ENCODE peak calls at places on chromosomes 3 and 15, in eight cellular contexts. B is mesendoderm, F is H9, K is A549, V is H1, U is GM23338, I is fibroblast of lung, X is MM.1S. M is an unnamed sample.

GRCh38 chr15:92907880-92908279 is 7.8 kb downstream of the CHD2 start:
- DNase-seq in B (no peak), F (no peak), K (no peak), V (no peak), U (no peak), I (peak; percentile 66), X (no peak), M (no peak)

GRCh38 chr3:50675179-50676030 is 678 bp downstream of the DOCK3 start:
- DNase-seq in B (peak; percentile 36), F (peak; percentile 71), K (no peak), V (no peak), U (peak; percentile 80), I (no peak), X (peak; percentile 36), M (no peak)

GRCh38 chr3:22730701-22731100 is 472.4 kb upstream of the UBE2E2 start:
- DNase-seq in B (no peak), F (no peak), K (no peak), V (no peak), U (no peak), I (no peak), X (no peak), M (no peak)

GRCh38 chr3:123876858-123877257 is 7.3 kb downstream of the MYLK start:
- DNase-seq in B (peak; percentile 18), F (no peak), K (no peak), V (no peak), U (peak; percentile 39), I (no peak), X (no peak), M (no peak)

GRCh38 chr3:123442125-123442524 is 6.8 kb downstream of the ADCY5 start:
- DNase-seq in B (no peak), F (no peak), K (no peak), V (no peak), U (no peak), I (no peak), X (no peak), M (no peak)

GRCh38 chr3:107430214-107431047 is 53.2 kb downstream of the CCDC54 start:
- DNase-seq in B (peak; percentile 47), F (peak; percentile 41), K (no peak), V (no peak), U (peak; percentile 18), I (peak; percentile 61), X (peak; percentile 12), M (peak; percentile 74)

GRCh38 chr3:194782767-194783404 is 97.2 kb downstream of the FAM43A start:
- DNase-seq in B (no peak), F (no peak), K (no peak), V (no peak), U (no peak), I (no peak), X (no peak), M (no peak)

GRCh38 chr3:163556804-163557203 is 1521.5 kb downstream of the SI start:
- DNase-seq in B (no peak), F (no peak), K (no peak), V (no peak), U (no peak), I (no peak), X (no peak), M (no peak)

GRCh38 chr15:58919232-58919631 is 14.2 kb downstream of the SLTM start:
- DNase-seq in B (no peak), F (no peak), K (no peak), V (no peak), U (no peak), I (no peak), X (no peak), M (no peak)

GRCh38 chr3:186209810-186210752 is 101.2 kb upstream of the ETV5 start:
- DNase-seq in B (peak; percentile 84), F (peak; percentile 47), K (no peak), V (no peak), U (peak; percentile 43), I (peak; percentile 89), X (no peak), M (no peak)

GRCh38 chr3:119346076-119346496 is 51.9 kb downstream of the ARHGAP31 start:
- DNase-seq in B (peak; percentile 33), F (no peak), K (no peak), V (no peak), U (no peak), I (peak; percentile 49), X (no peak), M (no peak)

GRCh38 chr3:85475346-85475745 is 516.6 kb downstream of the CADM2 start:
- DNase-seq in B (no peak), F (no peak), K (no peak), V (no peak), U (no peak), I (no peak), X (no peak), M (no peak)

GRCh38 chr3:52480768-52481715 is 14.1 kb upstream of the STAB1 start:
- DNase-seq in B (no peak), F (peak; percentile 20), K (no peak), V (no peak), U (no peak), I (no peak), X (no peak), M (no peak)

GRCh38 chr3:53721187-53721946 is 124.9 kb downstream of the CHDH start:
- DNase-seq in B (peak; percentile 45), F (peak; percentile 52), K (no peak), V (no peak), U (peak; percentile 43), I (no peak), X (no peak), M (no peak)

GRCh38 chr3:169362872-169363271 is 300.6 kb downstream of the MECOM start:
- DNase-seq in B (no peak), F (no peak), K (no peak), V (no peak), U (no peak), I (peak; percentile 15), X (no peak), M (no peak)

GRCh38 chr15:69524850-69525249 is 72.2 kb downstream of the RPLP1 start:
- DNase-seq in B (no peak), F (no peak), K (no peak), V (no peak), U (no peak), I (no peak), X (no peak), M (no peak)

GRCh38 chr3:146100825-146101444 is 60.0 kb downstream of the PLOD2 start:
- DNase-seq in B (no peak), F (no peak), K (no peak), V (no peak), U (no peak), I (no peak), X (peak; percentile 22), M (no peak)

GRCh38 chr3:66620185-66620803 is 119.5 kb upstream of the LRIG1 start:
- DNase-seq in B (no peak), F (no peak), K (no peak), V (no peak), U (peak; percentile 19), I (no peak), X (no peak), M (no peak)

GRCh38 chr15:100229181-100230163 is 112.3 kb downstream of the ADAMTS17 start:
- DNase-seq in B (no peak), F (no peak), K (no peak), V (no peak), U (no peak), I (no peak), X (no peak), M (no peak)

GRCh38 chr3:45381168-45381852 is 7.1 kb upstream of the LARS2 start:
- DNase-seq in B (peak; percentile 4), F (no peak), K (no peak), V (no peak), U (peak; percentile 17), I (no peak), X (peak; percentile 75), M (no peak)

GRCh38 chr15:27993996-27994775 is 104.9 kb downstream of the OCA2 start:
- DNase-seq in B (no peak), F (no peak), K (no peak), V (no peak), U (no peak), I (no peak), X (no peak), M (no peak)

GRCh38 chr3:126621627-126622345 is 33.1 kb downstream of the TXNRD3 start:
- DNase-seq in B (peak; percentile 63), F (no peak), K (no peak), V (no peak), U (no peak), I (peak; percentile 21), X (no peak), M (no peak)

GRCh38 chr3:116242825-116243224 is 202.5 kb downstream of the LSAMP start:
- DNase-seq in B (no peak), F (no peak), K (no peak), V (no peak), U (no peak), I (no peak), X (no peak), M (no peak)

GRCh38 chr3:56366641-56366984 is 101.7 kb downstream of the ERC2 start:
- DNase-seq in B (no peak), F (no peak), K (no peak), V (no peak), U (no peak), I (no peak), X (no peak), M (no peak)
- H3K4me2 ChIP-seq in B (no peak overlapping the region), F (no peak overlapping the region), K (no peak overlapping the region), V (no peak overlapping the region), U (no peak overlapping the region), I (no peak overlapping the region), X (no peak overlapping the region), M (no peak overlapping the region)

GRCh38 chr15:60480149-60480548 is 1.2 kb upstream of the ICE2 start:
- DNase-seq in B (no peak), F (no peak), K (no peak), V (no peak), U (no peak), I (no peak), X (peak; percentile 32), M (no peak)
- H3K4me2 ChIP-seq in B (no peak overlapping the region), F (peak overlapping the region; percentile 89), K (peak overlapping the region; percentile 88), V (peak overlapping the region; percentile 93), U (peak overlapping the region; percentile 74), I (no peak overlapping the region), X (peak overlapping the region; percentile 89), M (peak overlapping the region; percentile 99)

DNA sequence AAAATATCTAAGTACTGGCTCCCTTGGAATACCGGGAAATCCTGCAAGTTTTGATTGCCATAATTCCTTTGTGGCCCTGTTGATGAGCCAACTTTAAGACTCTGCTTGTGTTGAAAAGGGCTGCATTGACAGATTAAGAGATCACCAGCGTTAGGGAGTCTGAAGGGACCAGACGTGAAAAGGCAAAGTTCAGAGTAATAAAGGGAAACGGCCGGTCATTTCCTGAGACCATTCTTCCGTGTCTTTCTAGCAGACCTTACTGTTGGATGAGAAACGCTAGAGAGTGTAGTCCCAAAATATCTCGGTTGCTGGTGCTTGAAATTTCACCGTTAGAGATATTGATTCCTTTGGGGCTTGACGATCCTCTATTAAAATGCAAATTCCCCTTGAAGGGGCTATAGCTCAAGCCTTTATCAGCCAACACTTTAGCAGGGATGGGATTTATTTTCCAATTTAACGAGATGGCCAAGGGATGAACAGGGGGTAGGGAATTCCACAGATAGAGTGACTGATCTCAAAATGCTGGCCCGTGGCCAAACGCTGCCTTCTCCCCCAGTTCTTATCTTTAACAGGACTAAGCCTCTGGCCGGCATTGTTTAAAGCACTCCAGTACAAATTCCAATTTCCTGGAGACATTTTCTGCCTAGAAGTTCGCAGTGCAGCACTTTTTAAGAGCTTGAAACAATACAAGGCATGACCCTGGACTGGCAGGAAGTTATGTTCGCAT is 250.4 kb downstream of the TJP1 start:
- DNase-seq in B (peak; percentile 44), F (no peak), K (peak; percentile 31), V (no peak), U (peak; percentile 11), I (peak; percentile 17), X (no peak), M (no peak)
- H3K4me2 ChIP-seq in B (no peak overlapping the region), F (peak overlapping the region; percentile 71), K (no peak overlapping the region), V (peak overlapping the region; percentile 97), U (peak overlapping the region; percentile 99), I (no peak overlapping the region), X (peak overlapping the region; percentile 88), M (no peak overlapping the region)

GRCh38 chr3:9213019-9213646 is 36.3 kb downstream of the SRGAP3 start:
- DNase-seq in B (no peak), F (no peak), K (no peak), V (no peak), U (no peak), I (no peak), X (no peak), M (no peak)
- H3K4me2 ChIP-seq in B (no peak overlapping the region), F (no peak overlapping the region), K (no peak overlapping the region), V (no peak overlapping the region), U (no peak overlapping the region), I (no peak overlapping the region), X (no peak overlapping the region), M (no peak overlapping the region)

M was measured in Karpas-422.